ENCODE peak calls at places on chromosome 18, in eight cellular contexts. B, M, S, V, G, H, J and K are unnamed samples.

GRCh38 chr18:48949606-48950535 is 894 bp downstream of the SMAD7 start:
- DNase-seq in B (no peak), M (no peak), S (no peak), V (no peak), G (no peak), H (peak), J (peak), K (peak)

GRCh38 chr18:58087928-58088722 is 44.1 kb downstream of the NEDD4L start:
- DNase-seq in B (no peak), M (no peak), S (no peak), V (peak), G (no peak), H (no peak), J (peak), K (no peak)

GRCh38 chr18:43588838-43589237 is 311.5 kb upstream of the SYT4 start:
- DNase-seq in B (no peak), M (no peak), S (no peak), V (no peak), G (no peak), H (no peak), J (no peak), K (no peak)

GRCh38 chr18:28080876-28081300 is 96.0 kb downstream of the CDH2 start:
- DNase-seq in B (no peak), M (no peak), S (peak), V (no peak), G (no peak), H (no peak), J (no peak), K (no peak)

GRCh38 chr18:475202-475624 is 25.3 kb downstream of the COLEC12 start:
- DNase-seq in B (peak), M (no peak), S (peak), V (no peak), G (peak), H (no peak), J (peak), K (no peak)

GRCh38 chr18:50819027-50819726 is 639 bp downstream of the MRO start:
- DNase-seq in B (no peak), M (no peak), S (peak), V (peak), G (no peak), H (no peak), J (no peak), K (no peak)

GRCh38 chr18:34055227-34055626 is 169.5 kb downstream of the NOL4 start:
- DNase-seq in B (no peak), M (no peak), S (no peak), V (no peak), G (no peak), H (no peak), J (no peak), K (no peak)

GRCh38 chr18:45662468-45662867 is 47.2 kb downstream of the SLC14A2 start:
- DNase-seq in B (peak), M (no peak), S (peak), V (no peak), G (no peak), H (no peak), J (no peak), K (no peak)

GRCh38 chr18:74708169-74708568 is 110.5 kb downstream of the ZNF407 start:
- DNase-seq in B (no peak), M (no peak), S (no peak), V (no peak), G (no peak), H (no peak), J (no peak), K (no peak)

GRCh38 chr18:9575558-9575957 is 38.8 kb downstream of the PPP4R1 start:
- DNase-seq in B (peak), M (peak), S (peak), V (peak), G (peak), H (peak), J (peak), K (peak)

GRCh38 chr18:61991201-61991600 is 98.4 kb upstream of the RNF152 start:
- DNase-seq in B (peak), M (no peak), S (peak), V (peak), G (no peak), H (no peak), J (no peak), K (no peak)

GRCh38 chr18:13165636-13166423 is 52.7 kb upstream of the LDLRAD4 start:
- DNase-seq in B (no peak), M (no peak), S (no peak), V (no peak), G (no peak), H (no peak), J (no peak), K (no peak)

GRCh38 chr18:62450546-62451395 is 72.1 kb upstream of the ZCCHC2 start:
- DNase-seq in B (peak), M (peak), S (peak), V (peak), G (peak), H (no peak), J (peak), K (no peak)

GRCh38 chr18:52764271-52764670 is 424.3 kb downstream of the DCC start:
- DNase-seq in B (no peak), M (no peak), S (no peak), V (no peak), G (no peak), H (no peak), J (peak), K (no peak)

GRCh38 chr18:38032516-38032915 is 466.9 kb upstream of the CELF4 start:
- DNase-seq in B (no peak), M (no peak), S (no peak), V (peak), G (no peak), H (no peak), J (no peak), K (no peak)

GRCh38 chr18:55328301-55328700 is 259.7 kb downstream of the TCF4 start:
- DNase-seq in B (peak), M (no peak), S (peak), V (peak), G (no peak), H (no peak), J (no peak), K (no peak)

GRCh38 chr18:9827856-9828793 is 57.6 kb upstream of the TXNDC2 start:
- DNase-seq in B (peak), M (peak), S (peak), V (peak), G (peak), H (no peak), J (no peak), K (no peak)

GRCh38 chr18:74623047-74623816 is 25.6 kb downstream of the ZNF407 start:
- DNase-seq in B (no peak), M (no peak), S (peak), V (no peak), G (no peak), H (no peak), J (no peak), K (no peak)

GRCh38 chr18:41745166-41746049 is 209.6 kb upstream of the PIK3C3 start:
- DNase-seq in B (peak), M (no peak), S (peak), V (peak), G (no peak), H (peak), J (peak), K (peak)

GRCh38 chr18:35087726-35088125 is 46.5 kb downstream of the MAPRE2 start:
- DNase-seq in B (no peak), M (no peak), S (no peak), V (no peak), G (no peak), H (no peak), J (no peak), K (no peak)

GRCh38 chr18:26307161-26307773 is 81.0 kb downstream of the TAF4B start:
- DNase-seq in B (peak), M (peak), S (peak), V (peak), G (peak), H (peak), J (peak), K (peak)

GRCh38 chr18:3747176-3747973 is 297.4 kb downstream of the TGIF1 start:
- DNase-seq in B (no peak), M (peak), S (peak), V (peak), G (no peak), H (no peak), J (no peak), K (no peak)

GRCh38 chr18:21820035-21820810 is 79.6 kb downstream of the MIB1 start:
- DNase-seq in B (peak), M (no peak), S (peak), V (peak), G (no peak), H (peak), J (no peak), K (peak)

GRCh38 chr18:43078485-43079092 is 36.9 kb downstream of the RIT2 start:
- DNase-seq in B (no peak), M (no peak), S (no peak), V (no peak), G (no peak), H (no peak), J (no peak), K (no peak)

GRCh38 chr18:5463390-5463789 is 80.4 kb downstream of the EPB41L3 start:
- DNase-seq in B (peak), M (peak), S (peak), V (no peak), G (no peak), H (no peak), J (no peak), K (no peak)

GRCh38 chr18:4352746-4353522 is 102.2 kb downstream of the DLGAP1 start:
- DNase-seq in B (no peak), M (no peak), S (no peak), V (no peak), G (no peak), H (no peak), J (no peak), K (no peak)

GRCh38 chr18:63681449-63682381 is 20.0 kb upstream of the SERPINB3 start:
- DNase-seq in B (no peak), M (no peak), S (no peak), V (peak), G (no peak), H (no peak), J (peak), K (no peak)

DNA sequence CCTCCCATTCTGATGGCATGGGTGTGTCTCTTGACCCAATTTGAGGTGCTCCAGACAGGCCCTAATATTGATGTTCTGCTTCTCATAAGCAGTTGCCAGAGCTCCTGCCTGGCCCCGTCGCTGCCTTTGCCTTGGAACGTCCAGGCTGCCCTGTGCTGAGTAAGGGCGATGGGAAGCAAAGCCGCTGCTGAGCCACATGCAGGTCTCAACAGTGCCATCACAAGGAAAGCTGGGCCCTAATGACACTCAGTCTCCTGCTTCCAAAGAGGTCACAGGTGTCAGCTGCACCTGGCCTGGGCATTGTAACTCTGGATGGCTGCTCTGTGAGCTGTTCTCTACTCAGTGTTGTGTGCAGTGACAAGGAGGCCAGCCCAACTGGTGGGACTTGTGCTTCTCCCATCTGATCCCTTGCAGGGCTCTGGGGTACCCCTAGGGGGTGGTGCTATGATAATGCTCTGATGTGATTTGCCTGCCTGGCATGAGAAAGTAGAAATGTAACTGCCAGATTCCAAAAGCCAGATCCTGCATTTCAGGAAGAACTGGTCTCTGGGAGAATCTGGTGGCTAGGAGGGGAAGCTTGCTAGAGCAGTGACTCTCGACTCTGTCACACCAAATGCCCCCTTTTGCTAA is 8.7 kb downstream of the TTC39C start:
- DNase-seq in B (no peak), M (no peak), S (no peak), V (peak), G (no peak), H (no peak), J (peak), K (no peak)
- TF ChIP-seq CTCF in B (peak), M (no peak), S (no peak), V (peak), G (peak), H (no peak), J (peak), K (no peak)

GRCh38 chr18:56574827-56575226 is 63.6 kb downstream of the TXNL1 start:
- DNase-seq in B (no peak), M (no peak), S (peak), V (no peak), G (no peak), H (no peak), J (no peak), K (no peak)

GRCh38 chr18:56570971-56571370 is 67.4 kb downstream of the TXNL1 start:
- DNase-seq in B (no peak), M (no peak), S (no peak), V (no peak), G (no peak), H (no peak), J (peak), K (no peak)

GRCh38 chr18:56576826-56577573 is 61.4 kb downstream of the TXNL1 start:
- DNase-seq in B (no peak), M (no peak), S (no peak), V (no peak), G (no peak), H (no peak), J (no peak), K (no peak)

GRCh38 chr18:56575819-56576663 is 62.4 kb downstream of the TXNL1 start:
- DNase-seq in B (peak), M (peak), S (peak), V (peak), G (no peak), H (peak), J (no peak), K (peak)
- TF ChIP-seq CTCF in B (peak), M (peak), S (peak), V (peak), G (peak), H (peak), J (peak), K (peak)

GRCh38 chr18:31510319-31510718 is 12.3 kb downstream of the DSG2 start:
- DNase-seq in B (no peak), M (no peak), S (no peak), V (peak), G (no peak), H (no peak), J (no peak), K (no peak)

GRCh38 chr18:31512203-31512764 is 14.3 kb downstream of the DSG2 start:
- DNase-seq in B (no peak), M (no peak), S (peak), V (peak), G (no peak), H (no peak), J (no peak), K (no peak)

GRCh38 chr18:31513189-31513907 is 15.4 kb downstream of the DSG2 start:
- DNase-seq in B (no peak), M (no peak), S (peak), V (peak), G (peak), H (no peak), J (no peak), K (no peak)

GRCh38 chr18:31509571-31509970 is 11.6 kb downstream of the DSG2 start:
- DNase-seq in B (no peak), M (no peak), S (no peak), V (no peak), G (no peak), H (no peak), J (no peak), K (no peak)

GRCh38 chr18:31511098-31511497 is 13.1 kb downstream of the DSG2 start:
- DNase-seq in B (no peak), M (no peak), S (no peak), V (no peak), G (no peak), H (no peak), J (no peak), K (no peak)
- TF ChIP-seq CTCF in B (no peak), M (no peak), S (no peak), V (peak), G (no peak), H (no peak), J (no peak), K (peak)

GRCh38 chr18:31101148-31102019 is 837 bp downstream of the DSC2 start:
- DNase-seq in B (no peak), M (peak), S (no peak), V (no peak), G (no peak), H (peak), J (peak), K (peak)
- TF ChIP-seq CTCF in B (no peak), M (no peak), S (no peak), V (peak), G (no peak), H (peak), J (peak), K (peak)

GRCh38 chr18:59547691-59548182 is 149.5 kb downstream of the CCBE1 start:
- DNase-seq in B (peak), M (peak), S (peak), V (peak), G (no peak), H (no peak), J (no peak), K (no peak)
- TF ChIP-seq CTCF in B (peak), M (no peak), S (peak), V (no peak), G (no peak), H (no peak), J (no peak), K (no peak)

DNA sequence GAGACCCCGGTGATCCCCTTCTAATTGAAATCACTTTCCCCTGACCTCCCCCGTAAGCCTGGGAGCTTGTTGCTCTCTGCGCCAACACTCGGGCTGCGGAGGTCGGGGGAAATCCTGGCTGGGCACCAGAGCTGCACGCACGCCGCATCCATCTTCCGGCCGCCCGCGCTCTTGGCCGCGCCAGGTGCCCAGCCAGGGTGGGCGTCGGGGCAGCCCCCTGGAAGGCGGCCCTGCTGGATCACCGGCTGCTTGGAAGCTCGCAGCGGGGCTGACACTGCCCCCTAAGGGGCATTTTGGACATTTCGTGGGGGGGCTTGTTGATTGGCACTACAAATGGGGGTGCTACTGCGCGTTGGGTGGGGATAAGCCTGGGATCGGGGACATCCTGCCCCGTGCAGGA is 280.3 kb upstream of the SKOR2 start:
- DNase-seq in B (no peak), M (no peak), S (no peak), V (no peak), G (no peak), H (no peak), J (no peak), K (no peak)
- TF ChIP-seq CTCF in B (no peak), M (no peak), S (no peak), V (no peak), G (no peak), H (no peak), J (peak), K (no peak)

DNA sequence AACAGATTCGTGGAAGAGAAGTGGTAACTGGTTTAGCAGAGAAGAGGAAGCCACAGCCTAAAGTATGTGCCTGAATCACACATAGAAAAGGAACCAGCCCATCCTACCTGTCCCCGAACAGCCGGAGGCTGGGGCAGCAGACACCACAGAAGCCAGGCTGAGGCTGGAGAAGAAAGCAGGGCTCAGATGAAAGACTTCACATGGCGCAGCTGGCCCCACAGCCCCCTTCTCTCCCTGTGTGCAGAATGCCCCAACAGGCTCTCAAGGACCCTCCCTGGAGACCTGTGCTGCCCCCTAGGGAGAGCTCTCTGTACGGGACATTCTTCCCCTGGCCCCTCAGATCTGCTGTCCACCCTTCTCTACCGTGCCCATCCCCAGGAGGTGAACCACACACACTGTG is 83.5 kb upstream of the RAB12 start:
- DNase-seq in B (no peak), M (no peak), S (no peak), V (no peak), G (no peak), H (no peak), J (no peak), K (no peak)
- TF ChIP-seq CTCF in B (peak), M (no peak), S (no peak), V (peak), G (peak), H (peak), J (peak), K (peak)

GRCh38 chr18:7169601-7170000 is 52.0 kb upstream of the LAMA1 start:
- DNase-seq in B (no peak), M (no peak), S (no peak), V (no peak), G (no peak), H (no peak), J (no peak), K (no peak)

GRCh38 chr18:7170292-7170691 is 52.7 kb upstream of the LAMA1 start:
- DNase-seq in B (no peak), M (no peak), S (no peak), V (no peak), G (no peak), H (no peak), J (no peak), K (no peak)

GRCh38 chr18:7168408-7168807 is 50.8 kb upstream of the LAMA1 start:
- DNase-seq in B (no peak), M (no peak), S (no peak), V (no peak), G (no peak), H (no peak), J (no peak), K (no peak)

GRCh38 chr18:7165846-7166393 is 48.3 kb upstream of the LAMA1 start:
- DNase-seq in B (no peak), M (no peak), S (no peak), V (no peak), G (no peak), H (no peak), J (no peak), K (no peak)

GRCh38 chr18:7164610-7165009 is 47.0 kb upstream of the LAMA1 start:
- DNase-seq in B (no peak), M (no peak), S (no peak), V (no peak), G (no peak), H (no peak), J (no peak), K (no peak)
- TF ChIP-seq CTCF in B (peak), M (no peak), S (no peak), V (peak), G (peak), H (no peak), J (peak), K (no peak)